ENCODE peak calls at places on chromosomes 13 and 19, in seven cellular contexts. G is keratinocyte, Q is tibial nerve, Z is upper lobe of left lung, O is IMR-90, K is right atrium auricular region, Y is Panc1. S is an unnamed sample.

GRCh38 chr19:9060559-9061340 is 26.1 kb upstream of the OR1M1 start:
- DNase-seq in G (no peak), Q (no peak), Z (no peak), O (no peak), K (no peak), Y (no peak), S (no peak)

GRCh38 chr13:66915596-66916185 is 314.4 kb downstream of the PCDH9 start:
- DNase-seq in G (no peak), Q (no peak), Z (no peak), O (peak), K (no peak), Y (no peak), S (no peak)

GRCh38 chr19:12723643-12724426 is at the start of gene TNPO2:
- DNase-seq in G (no peak), Q (peak), Z (no peak), O (peak), K (no peak), Y (no peak), S (peak)

GRCh38 chr19:56253737-56254136 is 18.8 kb upstream of the EDDM13 start:
- DNase-seq in G (peak), Q (peak), Z (no peak), O (peak), K (no peak), Y (peak), S (no peak)

GRCh38 chr19:33721735-33722297 is 74.9 kb upstream of the KCTD15 start:
- DNase-seq in G (no peak), Q (no peak), Z (no peak), O (no peak), K (no peak), Y (no peak), S (no peak)

GRCh38 chr19:38869836-38870607 is 8.1 kb downstream of the RINL start:
- DNase-seq in G (no peak), Q (peak), Z (peak), O (peak), K (peak), Y (no peak), S (peak)

GRCh38 chr19:51366999-51367564 is 894 bp upstream of the ETFB start:
- DNase-seq in G (no peak), Q (no peak), Z (peak), O (no peak), K (peak), Y (no peak), S (peak)

GRCh38 chr13:49220035-49220855 is at the start of gene MLNR:
- DNase-seq in G (no peak), Q (no peak), Z (peak), O (no peak), K (peak), Y (no peak), S (peak)

GRCh38 chr13:74443623-74444022 is 309.4 kb upstream of the KLF12 start:
- DNase-seq in G (peak), Q (no peak), Z (no peak), O (peak), K (no peak), Y (no peak), S (no peak)

GRCh38 chr19:43526884-43527859 is at the start of gene ETHE1:
- DNase-seq in G (no peak), Q (peak), Z (peak), O (peak), K (peak), Y (no peak), S (peak)

GRCh38 chr19:48720613-48721296 is 1.2 kb upstream of the MAMSTR start:
- DNase-seq in G (no peak), Q (peak), Z (peak), O (peak), K (peak), Y (peak), S (peak)

GRCh38 chr19:48722196-48722708 is 2.7 kb upstream of the MAMSTR start:
- DNase-seq in G (no peak), Q (no peak), Z (peak), O (no peak), K (no peak), Y (no peak), S (no peak)

GRCh38 chr19:48719263-48720171 is at the start of gene MAMSTR:
- DNase-seq in G (no peak), Q (no peak), Z (peak), O (no peak), K (no peak), Y (no peak), S (no peak)

GRCh38 chr19:48718711-48719231 is 754 bp downstream of the MAMSTR start:
- DNase-seq in G (no peak), Q (no peak), Z (peak), O (no peak), K (no peak), Y (no peak), S (no peak)

GRCh38 chr19:48720251-48720612 is 707 bp upstream of the MAMSTR start:
- DNase-seq in G (no peak), Q (no peak), Z (no peak), O (no peak), K (no peak), Y (no peak), S (no peak)
- H3K4me3 ChIP-seq in G (no peak), Q (peak), Z (peak), O (no peak), K (peak), Y (peak), S (peak)

GRCh38 chr19:5294403-5295160 is 46.0 kb downstream of the PTPRS start:
- DNase-seq in G (no peak), Q (no peak), Z (no peak), O (no peak), K (no peak), Y (no peak), S (no peak)
- H3K27ac ChIP-seq in G (no peak), Q (peak), Z (no peak), O (no peak), K (no peak), Y (no peak), S (no peak)

GRCh38 chr13:36520111-36520510 is 87.8 kb downstream of the CCNA1 start:
- DNase-seq in G (no peak), Q (no peak), Z (no peak), O (no peak), K (no peak), Y (no peak), S (no peak)

GRCh38 chr13:36516225-36516624 is 83.9 kb downstream of the CCNA1 start:
- DNase-seq in G (no peak), Q (no peak), Z (no peak), O (no peak), K (no peak), Y (no peak), S (no peak)

GRCh38 chr13:36519432-36519831 is 87.1 kb downstream of the CCNA1 start:
- DNase-seq in G (no peak), Q (no peak), Z (no peak), O (no peak), K (no peak), Y (no peak), S (no peak)

GRCh38 chr13:36515466-36515865 is 83.2 kb downstream of the CCNA1 start:
- DNase-seq in G (no peak), Q (no peak), Z (no peak), O (no peak), K (no peak), Y (no peak), S (no peak)

GRCh38 chr13:36518707-36519106 is 86.4 kb downstream of the CCNA1 start:
- DNase-seq in G (no peak), Q (no peak), Z (no peak), O (no peak), K (no peak), Y (no peak), S (no peak)
- TF ChIP-seq CTCF in G (no peak), Q (no peak), Z (no peak), O (no peak), K (no peak), Y (no peak), S (no peak)

GRCh38 chr13:112938680-112939079 is 30.3 kb upstream of the MCF2L start:
- DNase-seq in G (no peak), Q (no peak), Z (no peak), O (no peak), K (no peak), Y (no peak), S (no peak)

GRCh38 chr13:112940236-112940635 is 28.8 kb upstream of the MCF2L start:
- DNase-seq in G (no peak), Q (no peak), Z (no peak), O (no peak), K (no peak), Y (no peak), S (no peak)

GRCh38 chr13:112943309-112944125 is 25.5 kb upstream of the MCF2L start:
- DNase-seq in G (no peak), Q (no peak), Z (peak), O (peak), K (no peak), Y (no peak), S (peak)

GRCh38 chr13:112941349-112941748 is 27.7 kb upstream of the MCF2L start:
- DNase-seq in G (no peak), Q (no peak), Z (no peak), O (no peak), K (no peak), Y (no peak), S (no peak)

GRCh38 chr13:112942689-112943308 is 26.2 kb upstream of the MCF2L start:
- DNase-seq in G (peak), Q (peak), Z (no peak), O (peak), K (peak), Y (peak), S (peak)
- H3K4me3 ChIP-seq in G (peak), Q (peak), Z (peak), O (peak), K (peak), Y (peak), S (peak)

DNA sequence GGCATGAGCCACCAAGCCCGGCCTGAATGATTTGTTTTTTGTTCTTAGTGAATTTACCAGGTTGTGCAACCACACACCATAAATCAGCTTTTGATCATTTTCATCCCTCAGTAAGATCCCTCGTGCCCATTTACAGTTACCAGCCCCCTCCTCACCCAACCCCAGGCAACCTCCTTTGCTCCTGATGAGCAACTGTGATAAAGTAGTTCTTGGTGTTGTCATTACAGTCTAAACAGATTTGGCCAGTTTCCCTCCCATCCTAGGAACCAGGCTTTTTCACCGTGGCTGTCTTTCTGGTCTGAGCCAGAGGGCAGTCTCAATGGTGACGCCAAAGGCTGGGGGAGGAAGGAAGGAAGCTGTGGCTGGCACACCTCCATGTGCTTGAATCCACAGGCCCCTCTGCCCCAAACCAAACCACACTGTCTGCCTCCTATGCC is 61.2 kb upstream of the WDFY2 start:
- DNase-seq in G (no peak), Q (no peak), Z (no peak), O (peak), K (no peak), Y (no peak), S (no peak)
- H3K27ac ChIP-seq in G (peak), Q (no peak), Z (no peak), O (peak), K (no peak), Y (no peak), S (no peak)

GRCh38 chr19:53466726-53467125 is 807 bp upstream of the ZNF813 start:
- DNase-seq in G (no peak), Q (no peak), Z (no peak), O (no peak), K (no peak), Y (no peak), S (no peak)
- TF ChIP-seq CTCF in G (no peak), Q (no peak), Z (no peak), O (no peak), K (no peak), Y (no peak), S (no peak)

DNA sequence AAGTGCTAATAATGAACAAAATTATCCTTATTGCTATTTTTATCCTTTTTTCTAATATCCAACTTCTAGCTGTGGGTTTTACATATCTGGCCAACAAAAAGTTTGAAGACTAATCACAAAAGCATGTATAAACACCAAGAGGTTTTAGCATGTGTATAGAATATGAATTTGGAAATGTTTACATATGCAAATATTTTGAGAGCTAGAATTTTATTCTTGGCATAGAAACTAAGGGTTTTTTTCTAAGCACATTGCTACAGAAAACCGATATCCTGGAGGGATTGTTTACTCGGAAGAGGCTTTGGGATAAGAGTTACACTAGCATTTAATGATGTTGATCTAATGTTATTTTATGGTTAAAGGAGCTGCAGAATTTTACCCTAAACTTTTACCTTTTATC is 392.1 kb downstream of the EFNB2 start:
- DNase-seq in G (no peak), Q (no peak), Z (no peak), O (peak), K (no peak), Y (no peak), S (no peak)
- H3K4me3 ChIP-seq in G (no peak), Q (no peak), Z (no peak), O (no peak), K (no peak), Y (no peak), S (no peak)